ENCODE peak calls at places on chromosomes 13 and 19, in five cellular contexts. E is lung, X is fibroblast of lung, J is tibial artery, I is tibial nerve. G is an unnamed sample. For H3K4me1, the result is how much of the 10 kb centered on the place peaks cover.

GRCh38 chr19:679418-680286 is 3.5 kb downstream of the FSTL3 start:
- DNase-seq in E (peak), I (peak), X (peak), J (peak), G (no peak)

GRCh38 chr13:41973247-41973741 is 12.4 kb upstream of the VWA8 start:
- DNase-seq in X (no peak), I (no peak), J (no peak), E (no peak), G (no peak)

GRCh38 chr19:940591-941291 is 14.9 kb downstream of the ARID3A start:
- DNase-seq in I (peak), J (peak), E (peak), X (peak), G (peak)

GRCh38 chr13:30745917-30746686 is 10.8 kb downstream of the ALOX5AP start:
- DNase-seq in E (no peak), J (no peak), X (peak), I (no peak), G (peak)

GRCh38 chr19:46720516-46721239 is 3.8 kb upstream of the PRKD2 start:
- DNase-seq in E (no peak), J (no peak), I (no peak), X (no peak), G (no peak)

GRCh38 chr19:11530432-11530831 is 1.5 kb upstream of the ECSIT start:
- DNase-seq in J (peak), X (peak), I (no peak), E (peak), G (peak)

GRCh38 chr13:59946924-59947323 is 216.8 kb downstream of the DIAPH3 start:
- DNase-seq in E (no peak), I (no peak), X (peak), J (no peak), G (no peak)

GRCh38 chr13:22403144-22403543 is 732.3 kb downstream of the FGF9 start:
- DNase-seq in X (no peak), E (no peak), I (no peak), J (no peak), G (no peak)

GRCh38 chr13:98293570-98294142 is 116.6 kb upstream of the RNF113B start:
- DNase-seq in I (no peak), X (peak), J (no peak), E (no peak), G (no peak)

GRCh38 chr19:12766051-12766521 is 9.3 kb downstream of the HOOK2 start:
- DNase-seq in I (peak), E (peak), J (peak), X (no peak), G (peak)

GRCh38 chr13:29573190-29573589 is 22.3 kb downstream of the SLC7A1 start:
- DNase-seq in X (peak), E (no peak), J (no peak), I (no peak), G (peak)

GRCh38 chr13:95698047-95698749 is 21.3 kb downstream of the DNAJC3 start:
- DNase-seq in X (no peak), J (no peak), I (no peak), E (no peak), G (no peak)

GRCh38 chr13:89816404-89816803 is 1531.1 kb upstream of the MIR17HG start:
- DNase-seq in I (no peak), X (no peak), E (no peak), J (no peak), G (no peak)

GRCh38 chr13:107867701-107868661 is 347.4 kb downstream of the LIG4 start:
- DNase-seq in X (peak), I (no peak), E (no peak), J (no peak), G (no peak)
- TF ChIP-seq CTCF in X (peak), I (no peak), E (no peak), J (no peak), G (no peak)

GRCh38 chr13:23985060-23985459 is 87.8 kb upstream of the C1QTNF9B start:
- DNase-seq in X (no peak), J (no peak), E (no peak), I (no peak), G (no peak)

GRCh38 chr13:23983671-23984070 is 86.4 kb upstream of the C1QTNF9B start:
- DNase-seq in J (no peak), X (no peak), I (no peak), E (no peak), G (no peak)

GRCh38 chr13:23980160-23980551 is 82.9 kb upstream of the C1QTNF9B start:
- DNase-seq in X (peak), E (peak), J (peak), I (peak), G (peak)

GRCh38 chr13:23984541-23984940 is 87.2 kb upstream of the C1QTNF9B start:
- DNase-seq in X (peak), E (peak), I (no peak), J (no peak), G (no peak)

GRCh38 chr13:23979361-23980159 is 82.3 kb upstream of the C1QTNF9B start:
- DNase-seq in X (peak), J (peak), I (peak), E (peak), G (no peak)
- H3K27ac ChIP-seq in X (peak), J (peak), I (peak), E (peak), G (peak)

GRCh38 chr13:51632643-51633357 is 48.5 kb downstream of the WDFY2 start:
- DNase-seq in X (no peak), I (no peak), J (no peak), E (no peak), G (no peak)
- H3K4me1 ChIP-seq in X (under half), I (under half), J (under half), E (under half), G (under half)

DNA sequence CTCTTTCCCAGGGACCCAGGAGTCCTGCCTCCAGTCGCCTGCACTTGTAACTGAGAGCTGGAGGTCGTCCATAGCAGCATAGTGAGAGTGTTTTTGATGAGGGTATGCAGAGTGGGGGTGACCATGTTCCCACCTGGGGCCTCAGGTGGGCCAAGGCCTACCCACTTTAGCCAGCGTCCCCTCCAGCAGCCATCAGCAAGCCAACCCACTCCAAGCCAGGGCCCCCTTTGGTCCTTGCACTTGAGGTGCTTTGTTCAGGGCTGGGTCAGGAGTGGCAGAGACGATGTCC is 11.9 kb upstream of the SMG9 start:
- DNase-seq in E (no peak), X (no peak), I (no peak), J (no peak), G (no peak)
- TF ChIP-seq CTCF in E (no peak), X (no peak), I (no peak), J (no peak), G (no peak)

GRCh38 chr13:100675660-100676129 is 1.1 kb upstream of the TMTC4 start:
- DNase-seq in J (no peak), X (no peak), I (no peak), E (no peak), G (no peak)
- H3K27ac ChIP-seq in J (peak), X (no peak), I (peak), E (no peak), G (peak)

DNA sequence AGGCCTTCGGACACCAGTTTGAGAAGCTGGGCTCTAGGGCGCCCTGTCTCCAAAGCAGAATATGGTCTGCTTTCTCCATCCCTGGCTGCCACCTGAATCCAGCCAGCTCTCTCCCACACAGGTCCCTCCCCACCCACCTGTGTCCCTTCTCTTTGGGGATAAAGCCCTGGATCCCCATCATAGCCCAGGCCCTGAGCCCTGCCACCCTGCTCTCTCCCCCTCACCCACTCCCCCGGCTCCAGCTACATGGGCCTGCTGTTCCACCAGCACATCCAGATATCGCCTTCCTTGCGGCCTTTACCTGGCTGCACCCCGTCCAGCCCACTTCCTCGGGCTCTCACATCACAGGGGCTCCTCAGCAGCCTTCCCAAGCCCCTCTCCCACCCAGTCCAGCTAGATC is 7.8 kb downstream of the AKT2 start:
- DNase-seq in E (no peak), J (peak), X (no peak), I (no peak), G (no peak)
- H3K4me1 ChIP-seq in E (under half), J (half or more), X (under half), I (half or more), G (half or more)

DNA sequence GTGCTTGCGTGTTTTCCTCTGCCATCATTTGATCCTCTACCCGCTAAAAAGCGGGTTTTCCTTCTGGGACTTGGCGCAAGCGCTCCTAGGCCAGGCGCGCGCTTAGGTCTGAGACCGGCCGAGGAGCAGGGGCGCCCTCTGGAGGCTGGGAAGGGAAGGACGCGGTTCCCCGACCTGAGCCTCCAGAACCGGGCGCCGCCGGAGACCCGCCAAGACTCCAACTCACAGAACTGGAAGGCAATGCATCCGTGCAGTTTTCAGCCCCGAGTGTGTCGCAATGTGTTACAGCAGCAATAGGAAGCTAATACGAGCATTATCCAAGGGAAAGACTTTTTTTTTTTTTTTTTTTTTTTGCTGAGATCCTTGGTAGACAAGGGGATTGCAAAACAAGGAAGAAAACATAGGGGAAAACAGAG is 190.9 kb downstream of the COL4A1 start:
- DNase-seq in J (no peak), X (no peak), I (no peak), E (peak), G (peak)
- TF ChIP-seq CTCF in J (peak), X (peak), I (peak), E (peak), G (peak)